ENCODE peak calls at places on chromosomes 5 and 9, in five cellular contexts. S is GM06990, C is fibroblast of mammary gland, D is transverse colon, G is IMR-90. B is an unnamed sample.

GRCh38 chr9:32264171-32264862 is 120.1 kb upstream of the ACO1 start:
- DNase-seq in D (no peak), S (no peak), C (peak), G (peak), B (no peak)

GRCh38 chr9:131888923-131889322 is 149.0 kb upstream of the RAPGEF1 start:
- DNase-seq in S (no peak), C (no peak), G (no peak), D (no peak), B (no peak)

GRCh38 chr5:110377411-110378392 is 348.8 kb downstream of the TMEM232 start:
- DNase-seq in S (no peak), C (peak), G (peak), D (no peak), B (peak)

GRCh38 chr5:39775058-39775457 is 350.3 kb upstream of the DAB2 start:
- DNase-seq in D (no peak), S (no peak), G (peak), C (peak), B (no peak)

GRCh38 chr5:43729846-43730478 is 127.0 kb downstream of the NNT start:
- DNase-seq in G (peak), C (peak), D (no peak), S (no peak), B (peak)

GRCh38 chr5:96931605-96932004 is 4.3 kb upstream of the LNPEP start:
- DNase-seq in D (no peak), G (no peak), S (no peak), C (no peak), B (no peak)

GRCh38 chr9:15244001-15244441 is 63.0 kb downstream of the TTC39B start:
- DNase-seq in G (peak), S (no peak), D (no peak), C (peak), B (no peak)

GRCh38 chr5:51378778-51379652 is 4.2 kb upstream of the ISL1 start:
- DNase-seq in G (no peak), D (no peak), C (no peak), S (no peak), B (no peak)

GRCh38 chr9:130927995-130928900 is 10.8 kb downstream of the FIBCD1 start:
- DNase-seq in C (peak), G (peak), S (peak), D (peak), B (no peak)

GRCh38 chr9:110977259-110977709 is 61.0 kb downstream of the LPAR1 start:
- DNase-seq in C (peak), D (no peak), S (no peak), G (peak), B (no peak)

GRCh38 chr5:657570-657969 is 35.6 kb downstream of the TPPP start:
- DNase-seq in D (no peak), S (no peak), G (peak), C (peak), B (no peak)

GRCh38 chr5:129724222-129724621 is 23.7 kb upstream of the MINAR2 start:
- DNase-seq in C (no peak), S (no peak), G (no peak), D (no peak), B (no peak)

GRCh38 chr9:16864741-16865434 is 5.6 kb downstream of the BNC2 start:
- DNase-seq in D (no peak), C (peak), S (no peak), G (peak), B (no peak)

GRCh38 chr5:170293273-170293672 is 4.3 kb downstream of the LCP2 start:
- DNase-seq in D (peak), G (no peak), S (peak), C (no peak), B (no peak)
- H3K4me3 ChIP-seq in D (no peak), G (no peak), S (no peak), C (no peak), B (no peak)

GRCh38 chr5:72269411-72269780 is 50.6 kb downstream of the MRPS27 start:
- DNase-seq in C (no peak), S (no peak), G (no peak), D (no peak), B (no peak)

GRCh38 chr5:72270037-72270436 is 50.0 kb downstream of the MRPS27 start:
- DNase-seq in G (no peak), C (no peak), D (no peak), S (no peak), B (no peak)

GRCh38 chr5:72271696-72272095 is 48.3 kb downstream of the MRPS27 start:
- DNase-seq in G (no peak), D (no peak), C (no peak), S (no peak), B (no peak)

GRCh38 chr5:72273547-72273946 is 46.5 kb downstream of the MRPS27 start:
- DNase-seq in S (no peak), C (no peak), G (no peak), D (no peak), B (no peak)

GRCh38 chr5:72272393-72272792 is 47.6 kb downstream of the MRPS27 start:
- DNase-seq in S (no peak), G (no peak), D (no peak), C (no peak), B (no peak)
- TF ChIP-seq CTCF in S (no peak), G (no peak), D (no peak), C (no peak), B (no peak)

GRCh38 chr5:135189024-135189423 is 155.0 kb upstream of the PITX1 start:
- DNase-seq in C (no peak), G (no peak), S (no peak), D (no peak), B (no peak)

GRCh38 chr5:135190345-135191083 is 156.5 kb upstream of the PITX1 start:
- DNase-seq in D (no peak), G (no peak), C (no peak), S (no peak), B (no peak)

GRCh38 chr5:135193213-135194125 is 159.4 kb upstream of the PITX1 start:
- DNase-seq in S (no peak), C (peak), D (no peak), G (peak), B (no peak)

GRCh38 chr5:135192351-135192750 is 158.3 kb upstream of the PITX1 start:
- DNase-seq in S (no peak), G (no peak), D (no peak), C (no peak), B (no peak)

GRCh38 chr5:135191084-135191826 is 157.2 kb upstream of the PITX1 start:
- DNase-seq in D (peak), C (peak), G (peak), S (peak), B (no peak)
- H3K4me3 ChIP-seq in D (peak), C (peak), G (no peak), S (peak), B (peak)

GRCh38 chr5:165161204-165161603 is 1655.8 kb downstream of the MAT2B start:
- DNase-seq in D (no peak), S (no peak), G (no peak), C (no peak), B (no peak)
- TF ChIP-seq CTCF in D (no peak), S (no peak), G (no peak), C (no peak), B (no peak)

GRCh38 chr9:93956183-93956784 is 1.1 kb upstream of the BARX1 start:
- DNase-seq in D (no peak), G (no peak), C (no peak), S (no peak), B (no peak)

GRCh38 chr9:93959739-93960154 is 4.6 kb upstream of the BARX1 start:
- DNase-seq in C (no peak), D (no peak), S (no peak), G (no peak), B (no peak)

GRCh38 chr9:93958875-93959682 is 3.9 kb upstream of the BARX1 start:
- DNase-seq in G (peak), C (peak), D (no peak), S (no peak), B (no peak)

GRCh38 chr9:93960221-93960970 is 5.2 kb upstream of the BARX1 start:
- DNase-seq in D (peak), G (no peak), C (no peak), S (no peak), B (no peak)

GRCh38 chr9:93958121-93958874 is 3.1 kb upstream of the BARX1 start:
- DNase-seq in G (no peak), D (no peak), C (no peak), S (no peak), B (no peak)
- H3K4me3 ChIP-seq in G (no peak), D (peak), C (no peak), S (peak), B (no peak)

DNA sequence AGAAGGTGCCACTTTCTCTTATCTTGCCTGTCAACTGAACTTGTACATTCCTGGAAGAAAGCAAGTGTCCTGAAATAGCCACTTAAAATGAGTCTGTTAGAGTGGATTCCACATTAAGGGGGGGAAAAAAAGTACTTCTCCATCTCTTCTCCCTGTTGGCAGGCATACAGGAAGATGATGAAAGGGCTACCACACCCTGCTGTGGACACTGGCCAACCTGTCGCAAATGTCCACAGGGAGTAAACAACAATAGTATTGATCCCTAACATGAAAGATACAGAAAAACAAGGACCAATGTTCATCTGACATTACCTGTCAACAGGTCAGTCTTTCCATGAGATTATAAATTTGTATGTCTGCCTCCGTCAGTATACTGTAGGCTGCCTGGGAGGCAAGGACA is 265.1 kb upstream of the MAP3K1 start:
- DNase-seq in G (no peak), D (no peak), C (no peak), S (no peak), B (no peak)
- TF ChIP-seq CTCF in G (no peak), D (no peak), C (no peak), S (no peak), B (no peak)

B was measured in BJ.